ENCODE peak calls at places on chromosomes 13 and 19, in five cellular contexts. One of them, this sample, is unnamed.

GRCh38 chr13:95660981-95661581 is 15.9 kb upstream of the DNAJC3 start:
- DNase-seq in H1: no peak
- DNase-seq in H9: no peak
- DNase-seq in trophoblast cell: no peak
- DNase-seq in neuronal stem cell: no peak
- DNase-seq in this sample: peak

GRCh38 chr13:106568225-106569003 is 477 bp upstream of the ARGLU1 start:
- DNase-seq in trophoblast cell: no peak
- DNase-seq in H1: no peak
- DNase-seq in H9: no peak
- DNase-seq in neuronal stem cell: no peak
- DNase-seq in this sample: no peak

GRCh38 chr19:2944403-2944774 is 382 bp downstream of the ZNF77 start:
- DNase-seq in neuronal stem cell: no peak
- DNase-seq in H9: no peak
- DNase-seq in trophoblast cell: no peak
- DNase-seq in H1: no peak
- DNase-seq in this sample: no peak

GRCh38 chr13:93690139-93690538 is 463.5 kb downstream of the GPC6 start:
- DNase-seq in H9: no peak
- DNase-seq in trophoblast cell: no peak
- DNase-seq in neuronal stem cell: peak
- DNase-seq in H1: no peak
- DNase-seq in this sample: peak

GRCh38 chr13:30713133-30713532 is 22.2 kb upstream of the ALOX5AP start:
- DNase-seq in trophoblast cell: no peak
- DNase-seq in neuronal stem cell: no peak
- DNase-seq in H1: no peak
- DNase-seq in H9: no peak
- DNase-seq in this sample: peak

GRCh38 chr13:73722120-73722519 is 412.1 kb downstream of the KLF12 start:
- DNase-seq in trophoblast cell: no peak
- DNase-seq in neuronal stem cell: no peak
- DNase-seq in H9: no peak
- DNase-seq in H1: no peak
- DNase-seq in this sample: peak

GRCh38 chr13:27830010-27830409 is 37.7 kb downstream of the GSX1 start:
- DNase-seq in neuronal stem cell: peak
- DNase-seq in H9: peak
- DNase-seq in H1: no peak
- DNase-seq in trophoblast cell: peak
- DNase-seq in this sample: peak

GRCh38 chr13:83325454-83325853 is 556.8 kb downstream of the SLITRK1 start:
- DNase-seq in H1: no peak
- DNase-seq in trophoblast cell: no peak
- DNase-seq in neuronal stem cell: no peak
- DNase-seq in H9: no peak
- DNase-seq in this sample: no peak

GRCh38 chr13:70098669-70099068 is 9.0 kb upstream of the ATXN8OS start:
- DNase-seq in H1: no peak
- DNase-seq in trophoblast cell: no peak
- DNase-seq in neuronal stem cell: no peak
- DNase-seq in H9: no peak
- DNase-seq in this sample: peak

GRCh38 chr19:5141278-5141925 is 172.5 kb downstream of the KDM4B start:
- DNase-seq in neuronal stem cell: no peak
- DNase-seq in H9: no peak
- DNase-seq in trophoblast cell: peak
- DNase-seq in H1: no peak
- DNase-seq in this sample: no peak

GRCh38 chr13:42524487-42525034 is 49.4 kb upstream of the TNFSF11 start:
- DNase-seq in trophoblast cell: no peak
- DNase-seq in neuronal stem cell: no peak
- DNase-seq in H9: no peak
- DNase-seq in H1: no peak
- DNase-seq in this sample: peak

GRCh38 chr13:108919036-108919907 is 289.9 kb downstream of the MYO16 start:
- DNase-seq in neuronal stem cell: no peak
- DNase-seq in H1: no peak
- DNase-seq in H9: no peak
- DNase-seq in trophoblast cell: no peak
- DNase-seq in this sample: peak

GRCh38 chr13:60974296-60974695 is 441.4 kb downstream of the PCDH20 start:
- DNase-seq in H1: no peak
- DNase-seq in H9: no peak
- DNase-seq in neuronal stem cell: no peak
- DNase-seq in trophoblast cell: no peak
- DNase-seq in this sample: no peak

GRCh38 chr13:97017322-97017721 is 23.0 kb upstream of the OXGR1 start:
- DNase-seq in H9: no peak
- DNase-seq in trophoblast cell: no peak
- DNase-seq in H1: no peak
- DNase-seq in neuronal stem cell: no peak
- DNase-seq in this sample: no peak

GRCh38 chr13:44895584-44895983 is 93.7 kb downstream of the NUFIP1 start:
- DNase-seq in neuronal stem cell: no peak
- DNase-seq in H9: no peak
- DNase-seq in H1: no peak
- DNase-seq in trophoblast cell: no peak
- DNase-seq in this sample: no peak

GRCh38 chr19:8401981-8402411 is 11.1 kb upstream of the MARCHF2 start:
- DNase-seq in trophoblast cell: no peak
- DNase-seq in neuronal stem cell: no peak
- DNase-seq in H1: no peak
- DNase-seq in H9: no peak
- DNase-seq in this sample: no peak

GRCh38 chr19:2417881-2418406 is 9.4 kb downstream of the TIMM13 start:
- DNase-seq in trophoblast cell: no peak
- DNase-seq in H9: no peak
- DNase-seq in H1: no peak
- DNase-seq in neuronal stem cell: no peak
- DNase-seq in this sample: no peak

GRCh38 chr13:79808475-79808874 is 327.5 kb downstream of the NDFIP2 start:
- DNase-seq in H1: no peak
- DNase-seq in neuronal stem cell: no peak
- DNase-seq in trophoblast cell: no peak
- DNase-seq in H9: no peak
- DNase-seq in this sample: no peak

GRCh38 chr13:113975416-113975815 is 1.5 kb upstream of the C13orf46 start:
- DNase-seq in trophoblast cell: no peak
- DNase-seq in H1: no peak
- DNase-seq in H9: no peak
- DNase-seq in neuronal stem cell: no peak
- DNase-seq in this sample: no peak

GRCh38 chr19:611506-611869 is 21.8 kb downstream of the HCN2 start:
- DNase-seq in H9: no peak
- DNase-seq in trophoblast cell: no peak
- DNase-seq in neuronal stem cell: no peak
- DNase-seq in H1: no peak
- DNase-seq in this sample: peak

GRCh38 chr13:35791191-35791902 is 314.9 kb upstream of the MAB21L1 start:
- DNase-seq in H1: no peak
- DNase-seq in trophoblast cell: peak
- DNase-seq in H9: no peak
- DNase-seq in neuronal stem cell: no peak
- DNase-seq in this sample: peak

GRCh38 chr13:44402902-44403719 is 29.5 kb downstream of the SERP2 start:
- DNase-seq in neuronal stem cell: no peak
- DNase-seq in H9: no peak
- DNase-seq in trophoblast cell: peak
- DNase-seq in H1: no peak
- DNase-seq in this sample: no peak

GRCh38 chr19:49132974-49133609 is 13.7 kb downstream of the PPFIA3 start:
- DNase-seq in H9: peak
- DNase-seq in trophoblast cell: no peak
- DNase-seq in H1: no peak
- DNase-seq in neuronal stem cell: no peak
- DNase-seq in this sample: no peak

GRCh38 chr13:83810136-83810535 is 72.1 kb downstream of the SLITRK1 start:
- DNase-seq in trophoblast cell: no peak
- DNase-seq in neuronal stem cell: no peak
- DNase-seq in H1: no peak
- DNase-seq in H9: no peak
- DNase-seq in this sample: no peak

GRCh38 chr13:75617230-75617629 is 18.9 kb upstream of the LMO7 start:
- DNase-seq in H9: no peak
- DNase-seq in neuronal stem cell: no peak
- DNase-seq in H1: no peak
- DNase-seq in trophoblast cell: no peak
- DNase-seq in this sample: no peak

GRCh38 chr13:47603365-47603764 is 397.7 kb downstream of the SUCLA2 start:
- DNase-seq in H9: no peak
- DNase-seq in trophoblast cell: no peak
- DNase-seq in neuronal stem cell: no peak
- DNase-seq in H1: no peak
- DNase-seq in this sample: no peak

GRCh38 chr13:99741979-99742378 is 229.6 kb downstream of the ZIC5 start:
- DNase-seq in H9: no peak
- DNase-seq in H1: no peak
- DNase-seq in trophoblast cell: no peak
- DNase-seq in neuronal stem cell: no peak
- DNase-seq in this sample: no peak

GRCh38 chr19:4053423-4054324 is 13.0 kb downstream of the ZBTB7A start:
- DNase-seq in H9: no peak
- DNase-seq in neuronal stem cell: no peak
- DNase-seq in H1: no peak
- DNase-seq in trophoblast cell: no peak
- DNase-seq in this sample: no peak

GRCh38 chr13:109271991-109272454 is 514.4 kb downstream of the IRS2 start:
- DNase-seq in H9: no peak
- DNase-seq in H1: no peak
- DNase-seq in neuronal stem cell: no peak
- DNase-seq in trophoblast cell: peak
- DNase-seq in this sample: peak

GRCh38 chr19:17553256-17553655 is 2.2 kb upstream of the COLGALT1 start:
- DNase-seq in H1: no peak
- DNase-seq in neuronal stem cell: no peak
- DNase-seq in trophoblast cell: no peak
- DNase-seq in H9: peak
- DNase-seq in this sample: peak

GRCh38 chr19:54248016-54248601 is 5.5 kb upstream of the LILRA6 start:
- DNase-seq in neuronal stem cell: no peak
- DNase-seq in trophoblast cell: peak
- DNase-seq in H9: no peak
- DNase-seq in H1: no peak
- DNase-seq in this sample: no peak

GRCh38 chr19:55645512-55645881 is 2.0 kb downstream of the ZNF581 start:
- DNase-seq in neuronal stem cell: no peak
- DNase-seq in H1: no peak
- DNase-seq in H9: no peak
- DNase-seq in trophoblast cell: no peak
- DNase-seq in this sample: no peak

GRCh38 chr13:22483276-22483675 is 697.5 kb upstream of the SGCG start:
- DNase-seq in neuronal stem cell: no peak
- DNase-seq in H9: no peak
- DNase-seq in H1: no peak
- DNase-seq in trophoblast cell: no peak
- DNase-seq in this sample: no peak
- H3K23ac ChIP-seq in neuronal stem cell: no peak
- H3K23ac ChIP-seq in H9: no peak
- H3K23ac ChIP-seq in H1: no peak
- H3K23ac ChIP-seq in trophoblast cell: no peak
- H3K23ac ChIP-seq in this sample: no peak

GRCh38 chr13:62653371-62653770 is 1237.7 kb upstream of the PCDH20 start:
- DNase-seq in H1: no peak
- DNase-seq in H9: no peak
- DNase-seq in trophoblast cell: no peak
- DNase-seq in neuronal stem cell: no peak
- DNase-seq in this sample: no peak
- H2BK12ac ChIP-seq in H1: no peak
- H2BK12ac ChIP-seq in H9: no peak
- H2BK12ac ChIP-seq in trophoblast cell: no peak
- H2BK12ac ChIP-seq in neuronal stem cell: no peak
- H2BK12ac ChIP-seq in this sample: no peak

DNA sequence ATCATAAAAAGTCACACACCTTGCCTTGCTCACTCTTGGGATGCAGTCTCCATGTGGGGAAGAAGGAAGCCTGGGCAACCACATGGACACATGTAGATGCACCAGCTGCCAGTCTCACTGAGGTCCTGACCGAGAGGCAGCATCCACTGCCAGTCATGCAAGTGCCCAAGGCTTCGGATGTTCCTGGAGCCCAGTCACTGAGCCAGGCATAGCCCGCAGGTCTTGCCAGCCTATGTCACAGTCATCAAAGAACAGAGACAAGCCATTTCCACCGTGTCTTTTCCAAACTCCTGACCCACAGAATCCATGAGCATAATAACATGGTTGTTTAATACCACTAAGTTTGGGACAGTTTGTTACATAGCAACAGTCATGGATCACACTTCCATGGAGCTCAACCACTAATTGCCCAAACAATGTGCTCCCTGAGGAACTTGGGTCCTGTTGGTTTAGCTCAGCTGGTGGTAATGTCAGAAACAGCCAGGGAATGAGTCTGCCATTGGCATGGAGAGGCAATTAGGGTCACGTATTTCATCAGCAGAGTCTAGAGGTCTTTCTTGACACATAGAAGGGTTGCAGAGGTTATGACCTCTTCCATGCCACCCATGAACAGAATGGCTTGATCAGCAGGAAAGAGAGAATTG is 21.5 kb downstream of the STARD13 start:
- DNase-seq in neuronal stem cell: no peak
- DNase-seq in H1: no peak
- DNase-seq in H9: no peak
- DNase-seq in trophoblast cell: no peak
- DNase-seq in this sample: no peak
- H3K23ac ChIP-seq in neuronal stem cell: no peak
- H3K23ac ChIP-seq in H1: no peak
- H3K23ac ChIP-seq in H9: no peak
- H3K23ac ChIP-seq in trophoblast cell: no peak
- H3K23ac ChIP-seq in this sample: no peak

GRCh38 chr19:16463991-16464575 is 7.7 kb downstream of the EPS15L1 start:
- DNase-seq in H1: no peak
- DNase-seq in H9: no peak
- DNase-seq in neuronal stem cell: no peak
- DNase-seq in trophoblast cell: peak
- DNase-seq in this sample: peak
- H2BK12ac ChIP-seq in H1: no peak
- H2BK12ac ChIP-seq in H9: no peak
- H2BK12ac ChIP-seq in neuronal stem cell: no peak
- H2BK12ac ChIP-seq in trophoblast cell: peak
- H2BK12ac ChIP-seq in this sample: peak

GRCh38 chr19:6739884-6740588 is 556 bp downstream of the TRIP10 start:
- DNase-seq in trophoblast cell: peak
- DNase-seq in H1: no peak
- DNase-seq in neuronal stem cell: no peak
- DNase-seq in H9: peak
- DNase-seq in this sample: peak
- H3K23ac ChIP-seq in trophoblast cell: no peak
- H3K23ac ChIP-seq in H1: no peak
- H3K23ac ChIP-seq in neuronal stem cell: peak
- H3K23ac ChIP-seq in H9: no peak
- H3K23ac ChIP-seq in this sample: no peak